ENCODE peak calls at places on chromosomes 1 and 21, in seven cellular contexts. A is small intestine, R is heart right ventricle, O is transverse colon, S is psoas muscle, V is left ventricle myocardium inferior, F is thyroid gland. B is an unnamed sample. For H3K4me1, the result is how much of the 10 kb centered on the place peaks cover.

GRCh38 chr21:42737969-42738590 is 84.7 kb downstream of the PDE9A start:
- DNase-seq in A (peak), R (peak), O (peak), S (peak), V (peak), F (peak), B (no peak)

GRCh38 chr1:33410091-33410701 is 20.7 kb downstream of the PHC2 start:
- DNase-seq in A (no peak), R (no peak), O (no peak), S (no peak), V (no peak), F (no peak), B (peak)

GRCh38 chr1:93681095-93681548 is 515 bp downstream of the BCAR3 start:
- DNase-seq in A (no peak), R (no peak), O (no peak), S (no peak), V (no peak), F (peak), B (peak)

GRCh38 chr1:91712981-91713841 is 172.7 kb downstream of the TGFBR3 start:
- DNase-seq in A (no peak), R (peak), O (peak), S (peak), V (peak), F (no peak), B (no peak)

GRCh38 chr1:25232866-25233784 is 823 bp upstream of the SYF2 start:
- DNase-seq in A (peak), R (peak), O (peak), S (peak), V (peak), F (peak), B (peak)

GRCh38 chr1:6008696-6009095 is 16.5 kb upstream of the NPHP4 start:
- DNase-seq in A (no peak), R (no peak), O (no peak), S (peak), V (no peak), F (no peak), B (no peak)

GRCh38 chr1:36322085-36322785 is 1.2 kb downstream of the EVA1B start:
- DNase-seq in A (no peak), R (no peak), O (no peak), S (no peak), V (no peak), F (no peak), B (no peak)

GRCh38 chr1:183645453-183646024 is 7.6 kb downstream of the APOBEC4 start:
- DNase-seq in A (peak), R (no peak), O (no peak), S (no peak), V (no peak), F (no peak), B (no peak)

GRCh38 chr1:26289158-26290059 is 9.5 kb downstream of the SH3BGRL3 start:
- DNase-seq in A (no peak), R (no peak), O (peak), S (peak), V (no peak), F (peak), B (no peak)

GRCh38 chr21:41364308-41364707 is 2.5 kb downstream of the MX2 start:
- DNase-seq in A (no peak), R (no peak), O (no peak), S (no peak), V (no peak), F (no peak), B (no peak)

GRCh38 chr1:30054126-30054525 is 669.3 kb downstream of the MATN1 start:
- DNase-seq in A (no peak), R (no peak), O (no peak), S (no peak), V (no peak), F (no peak), B (no peak)

GRCh38 chr1:208117410-208117809 is 126.8 kb downstream of the PLXNA2 start:
- DNase-seq in A (no peak), R (no peak), O (no peak), S (no peak), V (no peak), F (no peak), B (no peak)

GRCh38 chr1:1136547-1137230 is 20.8 kb upstream of the C1orf159 start:
- DNase-seq in A (peak), R (no peak), O (peak), S (no peak), V (no peak), F (no peak), B (no peak)

GRCh38 chr1:17201201-17202021 is 3.5 kb upstream of the PADI1 start:
- DNase-seq in A (no peak), R (no peak), O (no peak), S (peak), V (no peak), F (no peak), B (no peak)

GRCh38 chr1:212190169-212190568 is 95.0 kb upstream of the PPP2R5A start:
- DNase-seq in A (no peak), R (no peak), O (no peak), S (no peak), V (no peak), F (no peak), B (no peak)

GRCh38 chr1:215005656-215006335 is 76.7 kb upstream of the KCNK2 start:
- DNase-seq in A (no peak), R (no peak), O (no peak), S (no peak), V (no peak), F (no peak), B (no peak)

GRCh38 chr1:96782861-96783260 is 61.3 kb downstream of the PTBP2 start:
- DNase-seq in A (no peak), R (no peak), O (no peak), S (no peak), V (no peak), F (no peak), B (no peak)

GRCh38 chr1:201941420-201942128 is 4.8 kb downstream of the LMOD1 start:
- DNase-seq in A (no peak), R (no peak), O (no peak), S (peak), V (no peak), F (peak), B (no peak)

GRCh38 chr21:42456457-42456856 is 39.6 kb downstream of the RSPH1 start:
- DNase-seq in A (peak), R (no peak), O (peak), S (no peak), V (no peak), F (no peak), B (no peak)

GRCh38 chr1:68210027-68210426 is 22.3 kb downstream of the WLS start:
- DNase-seq in A (no peak), R (no peak), O (no peak), S (no peak), V (no peak), F (no peak), B (no peak)

GRCh38 chr1:61743716-61744620 is 1.7 kb downstream of the PATJ start:
- DNase-seq in A (no peak), R (no peak), O (no peak), S (no peak), V (no peak), F (no peak), B (no peak)

GRCh38 chr1:117268926-117269378 is 58.2 kb upstream of the VTCN1 start:
- DNase-seq in A (no peak), R (no peak), O (no peak), S (no peak), V (no peak), F (peak), B (no peak)

GRCh38 chr1:169107673-169108160 is 1.2 kb downstream of the ATP1B1 start:
- DNase-seq in A (no peak), R (peak), O (no peak), S (peak), V (peak), F (peak), B (no peak)

GRCh38 chr1:204487256-204487615 is 7.4 kb downstream of the PIK3C2B start:
- DNase-seq in A (no peak), R (no peak), O (no peak), S (no peak), V (no peak), F (no peak), B (no peak)
- H3K4me1 ChIP-seq in A (under half), R (under half), O (under half), S (under half), V (half or more), F (under half), B (under half)

GRCh38 chr1:203327684-203328457 is 22.6 kb downstream of the BTG2 start:
- DNase-seq in A (peak), R (peak), O (no peak), S (no peak), V (peak), F (peak), B (peak)

GRCh38 chr1:203326830-203327683 is 21.7 kb downstream of the BTG2 start:
- DNase-seq in A (peak), R (peak), O (peak), S (peak), V (peak), F (peak), B (peak)

GRCh38 chr1:203325418-203326091 is 20.2 kb downstream of the BTG2 start:
- DNase-seq in A (no peak), R (peak), O (peak), S (peak), V (peak), F (peak), B (peak)

GRCh38 chr1:203331224-203331623 is 19.7 kb downstream of the FMOD start:
- DNase-seq in A (no peak), R (no peak), O (no peak), S (no peak), V (no peak), F (no peak), B (no peak)

DNA sequence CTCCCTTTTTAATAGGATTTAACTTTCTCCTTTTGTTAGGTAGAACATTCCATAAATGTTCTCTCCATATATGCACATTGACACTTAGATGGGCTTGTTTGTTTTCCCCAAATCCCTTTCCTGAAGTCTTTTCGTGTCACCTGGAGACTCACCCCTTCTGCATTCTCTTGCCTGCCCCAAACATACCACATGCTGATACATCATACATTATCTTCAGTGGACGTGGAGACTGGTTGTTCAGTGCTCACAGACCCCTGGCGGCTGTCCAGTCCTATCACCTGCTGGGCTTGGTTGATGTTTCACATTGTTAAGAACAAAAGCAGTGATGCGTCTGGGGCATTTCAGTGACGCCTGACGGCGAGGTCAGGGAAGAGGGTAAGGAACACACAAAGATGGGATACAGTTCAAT is 22.2 kb downstream of the FMOD start:
- DNase-seq in A (peak), R (no peak), O (peak), S (no peak), V (no peak), F (peak), B (peak)
- H3K4me1 ChIP-seq in A (under half), R (under half), O (under half), S (under half), V (under half), F (half or more), B (under half)

GRCh38 chr1:41368384-41368783 is 7.2 kb downstream of the FOXO6 start:
- DNase-seq in A (no peak), R (no peak), O (no peak), S (peak), V (no peak), F (no peak), B (no peak)

GRCh38 chr1:41367102-41367537 is 5.9 kb downstream of the FOXO6 start:
- DNase-seq in A (no peak), R (no peak), O (no peak), S (no peak), V (no peak), F (no peak), B (no peak)

GRCh38 chr1:41369531-41369930 is 8.3 kb downstream of the FOXO6 start:
- DNase-seq in A (no peak), R (no peak), O (no peak), S (peak), V (no peak), F (no peak), B (no peak)

GRCh38 chr1:41370225-41370624 is 9.0 kb downstream of the FOXO6 start:
- DNase-seq in A (no peak), R (no peak), O (no peak), S (peak), V (no peak), F (no peak), B (no peak)

DNA sequence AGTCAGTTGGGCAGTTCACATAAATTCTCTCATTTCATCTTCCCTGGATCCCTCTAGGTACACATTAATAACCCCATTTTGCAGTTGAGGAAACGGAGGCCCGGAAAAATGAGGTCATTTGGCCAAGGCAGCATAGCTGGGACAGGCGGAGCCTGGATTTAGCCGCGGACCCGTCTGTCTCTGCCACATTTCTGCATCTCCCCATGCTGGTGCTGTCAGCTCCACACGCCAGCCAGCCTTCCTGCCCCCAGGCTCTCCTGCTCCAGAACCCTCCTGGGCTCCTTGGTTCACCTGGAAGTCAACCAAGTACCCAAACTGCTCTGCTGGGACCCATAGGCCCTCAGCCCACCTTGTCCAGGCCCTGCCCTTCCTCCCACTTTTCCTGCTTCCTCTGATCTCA is 7.6 kb downstream of the FOXO6 start:
- DNase-seq in A (no peak), R (no peak), O (no peak), S (peak), V (no peak), F (no peak), B (no peak)
- H3K4me1 ChIP-seq in A (under half), R (under half), O (under half), S (half or more), V (half or more), F (half or more), B (under half)

GRCh38 chr1:228987736-228988506 is 252.6 kb downstream of the RHOU start:
- DNase-seq in A (no peak), R (no peak), O (no peak), S (no peak), V (no peak), F (no peak), B (no peak)
- H3K4me1 ChIP-seq in A (under half), R (under half), O (under half), S (under half), V (half or more), F (half or more), B (under half)

GRCh38 chr1:19392221-19392620 is 80.1 kb downstream of the SLC66A1 start:
- DNase-seq in A (no peak), R (no peak), O (no peak), S (no peak), V (no peak), F (no peak), B (no peak)
- H3K4me1 ChIP-seq in A (under half), R (under half), O (under half), S (under half), V (half or more), F (under half), B (under half)

GRCh38 chr21:36183144-36183795 is 26.6 kb downstream of the DOP1B start:
- DNase-seq in A (no peak), R (no peak), O (no peak), S (peak), V (no peak), F (no peak), B (no peak)
- H3K4me1 ChIP-seq in A (under half), R (under half), O (under half), S (under half), V (under half), F (under half), B (under half)

B was measured in BE2C.